ENCODE peak calls at places on chromosomes 6 and 20, in seven cellular contexts. A, K, H, Y, F, Q and G are unnamed samples.

GRCh38 chr20:62605996-62606395 is 36.3 kb upstream of the SLCO4A1 start:
- DNase-seq in A (no peak), K (no peak), H (no peak), Y (no peak), F (no peak), Q (no peak), G (no peak)

GRCh38 chr20:18276821-18277220 is 11.5 kb upstream of the ZNF133 start:
- DNase-seq in A (peak), K (no peak), H (peak), Y (no peak), F (peak), Q (peak), G (peak)

GRCh38 chr6:158060447-158061360 is 79.0 kb downstream of the SYNJ2 start:
- DNase-seq in A (no peak), K (no peak), H (peak), Y (no peak), F (peak), Q (no peak), G (peak)

GRCh38 chr20:14829897-14830296 is 492.5 kb upstream of the FLRT3 start:
- DNase-seq in A (no peak), K (no peak), H (no peak), Y (no peak), F (no peak), Q (no peak), G (no peak)

GRCh38 chr6:97102152-97102790 is 177.7 kb downstream of the KLHL32 start:
- DNase-seq in A (no peak), K (no peak), H (no peak), Y (no peak), F (no peak), Q (no peak), G (peak)

GRCh38 chr6:112408522-112408921 is 61.4 kb downstream of the RFPL4B start:
- DNase-seq in A (no peak), K (no peak), H (no peak), Y (no peak), F (no peak), Q (no peak), G (no peak)

GRCh38 chr20:31869942-31870702 is at the start of the genes DUSP15 and TTLL9:
- DNase-seq in A (no peak), K (no peak), H (peak), Y (no peak), F (no peak), Q (peak), G (peak)

GRCh38 chr6:134925800-134926199 is 24.1 kb downstream of the ALDH8A1 start:
- DNase-seq in A (no peak), K (no peak), H (no peak), Y (no peak), F (peak), Q (no peak), G (no peak)

GRCh38 chr6:27138837-27139752 is 108.4 kb upstream of the PRSS16 start:
- DNase-seq in A (no peak), K (peak), H (peak), Y (no peak), F (no peak), Q (peak), G (peak)

GRCh38 chr6:26520088-26520839 is 17.9 kb upstream of the HMGN4 start:
- DNase-seq in A (no peak), K (no peak), H (peak), Y (no peak), F (no peak), Q (peak), G (peak)

GRCh38 chr6:169921227-169921626 is 169.8 kb downstream of the ERMARD start:
- DNase-seq in A (no peak), K (no peak), H (no peak), Y (no peak), F (no peak), Q (no peak), G (no peak)

GRCh38 chr6:101539510-101540245 is 146.2 kb downstream of the GRIK2 start:
- DNase-seq in A (no peak), K (no peak), H (no peak), Y (no peak), F (peak), Q (no peak), G (no peak)

GRCh38 chr6:43125119-43125518 is 46.0 kb upstream of the SRF start:
- DNase-seq in A (no peak), K (no peak), H (no peak), Y (peak), F (peak), Q (peak), G (no peak)

GRCh38 chr20:38117635-38118034 is 47.4 kb downstream of the TGM2 start:
- DNase-seq in A (no peak), K (no peak), H (no peak), Y (no peak), F (peak), Q (no peak), G (no peak)

GRCh38 chr20:7672551-7672950 is 267.7 kb downstream of the HAO1 start:
- DNase-seq in A (no peak), K (no peak), H (no peak), Y (no peak), F (no peak), Q (no peak), G (no peak)

GRCh38 chr6:43648248-43648647 is 3.4 kb downstream of the RSPH9 start:
- DNase-seq in A (no peak), K (no peak), H (no peak), Y (no peak), F (no peak), Q (no peak), G (no peak)

GRCh38 chr6:170292778-170293164 is 1.9 kb upstream of the DLL1 start:
- DNase-seq in A (no peak), K (no peak), H (peak), Y (no peak), F (no peak), Q (no peak), G (no peak)

GRCh38 chr6:72621243-72622093 is at the start of gene KCNQ5:
- DNase-seq in A (no peak), K (peak), H (no peak), Y (no peak), F (peak), Q (peak), G (peak)

GRCh38 chr6:29674008-29674407 is 6.9 kb downstream of the ZFP57 start:
- DNase-seq in A (no peak), K (no peak), H (no peak), Y (no peak), F (no peak), Q (no peak), G (no peak)

GRCh38 chr6:90403489-90404381 is 107.1 kb upstream of the BACH2 start:
- DNase-seq in A (no peak), K (no peak), H (peak), Y (peak), F (peak), Q (peak), G (no peak)

GRCh38 chr6:20909621-20910020 is 375.4 kb downstream of the CDKAL1 start:
- DNase-seq in A (no peak), K (no peak), H (no peak), Y (no peak), F (no peak), Q (no peak), G (no peak)